ENCODE peak calls at places on chromosomes 6 and 20, in eight cellular contexts. E, X, W, M, L, O, Z and A are unnamed samples.

GRCh38 chr6:12296255-12296573 is 6.1 kb downstream of the EDN1 start:
- DNase-seq in E (no peak), X (no peak), W (no peak), M (no peak), L (no peak), O (peak), Z (peak), A (no peak)

GRCh38 chr20:61490721-61491120 is 238.7 kb downstream of the CDH4 start:
- DNase-seq in E (no peak), X (no peak), W (no peak), M (no peak), L (no peak), O (no peak), Z (no peak), A (no peak)

GRCh38 chr6:153976921-153977693 is 61.9 kb upstream of the OPRM1 start:
- DNase-seq in E (no peak), X (no peak), W (no peak), M (no peak), L (no peak), O (no peak), Z (no peak), A (no peak)

GRCh38 chr6:3328145-3328544 is 69.4 kb downstream of the PSMG4 start:
- DNase-seq in E (no peak), X (no peak), W (no peak), M (no peak), L (no peak), O (no peak), Z (no peak), A (no peak)

GRCh38 chr6:11368264-11368663 is 135.8 kb upstream of the NEDD9 start:
- DNase-seq in E (no peak), X (no peak), W (no peak), M (no peak), L (no peak), O (no peak), Z (no peak), A (no peak)

GRCh38 chr20:59645761-59646171 is 41.4 kb downstream of the PHACTR3 start:
- DNase-seq in E (peak), X (no peak), W (no peak), M (no peak), L (no peak), O (no peak), Z (no peak), A (no peak)

GRCh38 chr20:43438578-43439316 is 18.9 kb upstream of the SRSF6 start:
- DNase-seq in E (no peak), X (no peak), W (no peak), M (no peak), L (no peak), O (no peak), Z (no peak), A (no peak)

GRCh38 chr20:32675223-32675975 is 1.7 kb upstream of the C20orf203 start:
- DNase-seq in E (no peak), X (no peak), W (no peak), M (no peak), L (no peak), O (no peak), Z (no peak), A (no peak)

GRCh38 chr20:22711981-22712755 is 127.8 kb upstream of the FOXA2 start:
- DNase-seq in E (no peak), X (no peak), W (no peak), M (no peak), L (no peak), O (no peak), Z (no peak), A (no peak)

GRCh38 chr20:2751347-2751867 is 49.0 kb downstream of the CPXM1 start:
- DNase-seq in E (no peak), X (no peak), W (no peak), M (no peak), L (no peak), O (no peak), Z (no peak), A (no peak)